ENCODE peak calls at places on chromosomes 13 and 19, in five cellular contexts. Y is progenitor cell of endocrine pancreas, S is H9, B is foreskin melanocyte, H is left ventricle myocardium inferior. Q is an unnamed sample.

GRCh38 chr13:95784161-95784880 is 107.4 kb downstream of the DNAJC3 start:
- DNase-seq in Y (no peak), S (no peak), B (peak), H (no peak), Q (peak)

GRCh38 chr19:46753420-46754155 is 7.3 kb upstream of the STRN4 start:
- DNase-seq in Y (no peak), S (peak), B (no peak), H (peak), Q (no peak)

GRCh38 chr19:13366529-13367143 is 139.6 kb downstream of the CACNA1A start:
- DNase-seq in Y (no peak), S (peak), B (no peak), H (no peak), Q (peak)

GRCh38 chr19:3798137-3798536 is 12.0 kb upstream of the MATK start:
- DNase-seq in Y (no peak), S (no peak), B (no peak), H (no peak), Q (no peak)

GRCh38 chr19:30228726-30229523 is 143.3 kb upstream of the ZNF536 start:
- DNase-seq in Y (no peak), S (no peak), B (no peak), H (no peak), Q (no peak)

GRCh38 chr13:98576215-98576945 is 527 bp downstream of the STK24 start:
- DNase-seq in Y (peak), S (no peak), B (no peak), H (peak), Q (no peak)

GRCh38 chr19:531753-532571 is at the start of gene CDC34:
- DNase-seq in Y (no peak), S (no peak), B (no peak), H (no peak), Q (no peak)

GRCh38 chr13:86318424-86318823 is 519.2 kb upstream of the SLITRK6 start:
- DNase-seq in Y (no peak), S (no peak), B (no peak), H (no peak), Q (no peak)

GRCh38 chr13:49938274-49938673 is 2.1 kb upstream of the SPRYD7 start:
- DNase-seq in Y (no peak), S (no peak), B (no peak), H (no peak), Q (no peak)

GRCh38 chr13:25203256-25203794 is 31.2 kb upstream of the AMER2 start:
- DNase-seq in Y (no peak), S (no peak), B (no peak), H (no peak), Q (no peak)

GRCh38 chr13:83057119-83057518 is 825.2 kb downstream of the SLITRK1 start:
- DNase-seq in Y (no peak), S (no peak), B (no peak), H (no peak), Q (peak)

GRCh38 chr13:23868521-23868920 is 20.7 kb downstream of the MIPEP start:
- DNase-seq in Y (no peak), S (no peak), B (no peak), H (no peak), Q (peak)

GRCh38 chr13:94673841-94674240 is 38.5 kb downstream of the SOX21 start:
- DNase-seq in Y (no peak), S (peak), B (no peak), H (no peak), Q (no peak)

GRCh38 chr13:50618206-50618605 is 225.3 kb downstream of the DLEU7 start:
- DNase-seq in Y (no peak), S (no peak), B (no peak), H (no peak), Q (no peak)

GRCh38 chr19:7326105-7326877 is 22.4 kb upstream of the ARHGEF18 start:
- DNase-seq in Y (no peak), S (peak), B (no peak), H (no peak), Q (no peak)

GRCh38 chr19:52664461-52664860 is 26.3 kb upstream of the ZNF83 start:
- DNase-seq in Y (no peak), S (peak), B (no peak), H (no peak), Q (no peak)

GRCh38 chr19:53308339-53308811 is 25.2 kb upstream of the ZNF845 start:
- DNase-seq in Y (peak), S (peak), B (no peak), H (peak), Q (no peak)

GRCh38 chr13:90365130-90365529 is 982.4 kb upstream of the MIR17HG start:
- DNase-seq in Y (no peak), S (no peak), B (no peak), H (no peak), Q (no peak)

GRCh38 chr13:98143157-98143553 is 261 bp downstream of the FARP1 start:
- DNase-seq in Y (no peak), S (peak), B (no peak), H (peak), Q (no peak)

GRCh38 chr19:51799311-51799997 is 4.5 kb downstream of the FPR3 start:
- DNase-seq in Y (no peak), S (no peak), B (no peak), H (peak), Q (peak)

GRCh38 chr13:43306364-43306763 is 283.0 kb downstream of the DNAJC15 start:
- DNase-seq in Y (no peak), S (no peak), B (no peak), H (no peak), Q (no peak)

GRCh38 chr19:41853344-41853743 is 6.7 kb upstream of the RPS19 start:
- DNase-seq in Y (no peak), S (no peak), B (no peak), H (no peak), Q (no peak)

GRCh38 chr19:3366104-3366760 is at the start of gene NFIC:
- DNase-seq in Y (no peak), S (peak), B (peak), H (peak), Q (peak)

GRCh38 chr13:80050252-80050651 is 290.7 kb downstream of the SPRY2 start:
- DNase-seq in Y (no peak), S (no peak), B (peak), H (no peak), Q (no peak)

GRCh38 chr13:98108330-98108729 is 34.6 kb upstream of the FARP1 start:
- DNase-seq in Y (no peak), S (no peak), B (no peak), H (no peak), Q (no peak)

GRCh38 chr19:2381151-2381822 is 21.2 kb downstream of the TMPRSS9 start:
- DNase-seq in Y (no peak), S (no peak), B (peak), H (no peak), Q (no peak)

GRCh38 chr19:10818306-10819123 is 17.5 kb downstream of the TMED1 start:
- DNase-seq in Y (no peak), S (no peak), B (no peak), H (no peak), Q (no peak)

GRCh38 chr19:6714749-6715555 is 5.5 kb downstream of the C3 start:
- DNase-seq in Y (no peak), S (no peak), B (no peak), H (no peak), Q (no peak)

GRCh38 chr13:50403311-50403710 is 388.1 kb downstream of the KCNRG start:
- DNase-seq in Y (no peak), S (no peak), B (no peak), H (no peak), Q (no peak)

GRCh38 chr13:112697756-112698655 is 8.2 kb downstream of the ATP11A start:
- DNase-seq in Y (no peak), S (peak), B (no peak), H (no peak), Q (no peak)

Q was measured in HFFc6.